ENCODE peak calls at places on chromosomes 11 and 22, in seven cellular contexts. R is small intestine; P is CD4-positive, CD25-positive, alpha-beta regulatory T cell; O is PC-3; E is CD8-positive, alpha-beta T cell; B is K562; A is naive thymus-derived CD4-positive, alpha-beta T cell. G is an unnamed sample. For H3K4me1 and H3K27me3, the result is how much of the 10 kb centered on the place peaks cover.

GRCh38 chr22:28027453-28028448 is 108.7 kb upstream of the PITPNB start:
- DNase-seq in P (no peak), B (no peak), A (no peak), O (no peak), R (no peak), E (no peak), G (no peak)

GRCh38 chr11:128518493-128519207 is 68.7 kb downstream of the ETS1 start:
- DNase-seq in R (no peak), E (no peak), B (no peak), P (no peak), O (no peak), A (peak), G (no peak)

GRCh38 chr11:18791175-18792065 is at the start of gene PTPN5:
- DNase-seq in B (no peak), O (no peak), R (no peak), P (no peak), E (no peak), A (no peak), G (no peak)

GRCh38 chr11:87019582-87020271 is 18.0 kb upstream of the TMEM135 start:
- DNase-seq in O (no peak), E (no peak), P (no peak), A (no peak), R (no peak), B (no peak), G (no peak)

GRCh38 chr11:830295-831131 is 2.2 kb upstream of the CD151 start:
- DNase-seq in P (no peak), R (peak), B (no peak), O (no peak), A (no peak), E (peak), G (no peak)

GRCh38 chr11:62664405-62665074 is 470 bp downstream of the C11orf98 start:
- DNase-seq in P (no peak), E (peak), A (no peak), O (peak), R (peak), B (peak), G (peak)

GRCh38 chr11:62443390-62444201 is 24.8 kb downstream of the SCGB1A1 start:
- DNase-seq in P (no peak), R (no peak), O (no peak), A (no peak), B (no peak), E (no peak), G (no peak)

GRCh38 chr11:4191031-4191571 is 96.5 kb downstream of the RRM1 start:
- DNase-seq in O (no peak), A (no peak), R (no peak), B (no peak), E (no peak), P (no peak), G (no peak)

GRCh38 chr11:62064221-62064620 is 59.6 kb upstream of the INCENP start:
- DNase-seq in B (no peak), E (no peak), R (no peak), P (no peak), O (no peak), A (no peak), G (no peak)

GRCh38 chr22:22941831-22942510 is 54.4 kb downstream of the IGLL5 start:
- DNase-seq in B (no peak), R (no peak), P (no peak), O (no peak), E (peak), A (no peak), G (no peak)

GRCh38 chr11:129709801-129710398 is 105.7 kb upstream of the TMEM45B start:
- DNase-seq in P (no peak), R (peak), O (no peak), A (no peak), E (no peak), B (no peak), G (no peak)

GRCh38 chr22:30681840-30682239 is 12.8 kb upstream of the OSBP2 start:
- DNase-seq in E (no peak), P (no peak), B (no peak), R (no peak), A (no peak), O (no peak), G (no peak)

GRCh38 chr11:108601150-108601549 is 7.6 kb upstream of the EXPH5 start:
- DNase-seq in O (peak), A (no peak), E (no peak), B (no peak), R (no peak), P (no peak), G (no peak)

GRCh38 chr11:35836185-35836584 is 107.7 kb upstream of the LDLRAD3 start:
- DNase-seq in R (no peak), A (no peak), E (no peak), B (no peak), P (no peak), O (no peak), G (no peak)

GRCh38 chr11:72630104-72630852 is 43.9 kb downstream of the PDE2A start:
- DNase-seq in E (no peak), A (no peak), O (no peak), P (no peak), B (no peak), R (no peak), G (no peak)

GRCh38 chr11:95149659-95150294 is 60.1 kb downstream of the ENDOD1 start:
- DNase-seq in B (no peak), A (no peak), O (peak), P (no peak), R (peak), E (no peak), G (peak)

GRCh38 chr11:18754308-18754707 is 28.3 kb upstream of the IGSF22 start:
- DNase-seq in R (no peak), O (no peak), E (no peak), P (no peak), A (no peak), B (no peak), G (no peak)

GRCh38 chr22:43824724-43825485 is 12.8 kb upstream of the EFCAB6 start:
- DNase-seq in E (no peak), R (no peak), A (no peak), O (no peak), P (no peak), B (no peak), G (no peak)

GRCh38 chr11:13238879-13239514 is 38.6 kb upstream of the BMAL1 start:
- DNase-seq in P (peak), A (peak), B (peak), O (peak), R (peak), E (peak), G (peak)

GRCh38 chr22:23862103-23862502 is 4.4 kb downstream of the SLC2A11 start:
- DNase-seq in R (peak), O (peak), B (peak), E (no peak), A (peak), P (peak), G (no peak)

GRCh38 chr11:8339592-8340022 is 75.9 kb upstream of the LMO1 start:
- DNase-seq in R (no peak), O (no peak), P (no peak), B (no peak), E (no peak), A (no peak), G (no peak)

GRCh38 chr11:13189561-13190435 is 87.8 kb upstream of the BMAL1 start:
- DNase-seq in B (no peak), A (no peak), R (no peak), P (no peak), O (no peak), E (no peak), G (no peak)

GRCh38 chr22:20438678-20439492 is 1.3 kb upstream of the SCARF2 start:
- DNase-seq in B (peak), A (no peak), O (no peak), P (no peak), E (no peak), R (no peak), G (no peak)
- H3K4me1 ChIP-seq in B (under half), A (under half), O (under half), P (under half), E (under half), R (under half), G (under half)

DNA sequence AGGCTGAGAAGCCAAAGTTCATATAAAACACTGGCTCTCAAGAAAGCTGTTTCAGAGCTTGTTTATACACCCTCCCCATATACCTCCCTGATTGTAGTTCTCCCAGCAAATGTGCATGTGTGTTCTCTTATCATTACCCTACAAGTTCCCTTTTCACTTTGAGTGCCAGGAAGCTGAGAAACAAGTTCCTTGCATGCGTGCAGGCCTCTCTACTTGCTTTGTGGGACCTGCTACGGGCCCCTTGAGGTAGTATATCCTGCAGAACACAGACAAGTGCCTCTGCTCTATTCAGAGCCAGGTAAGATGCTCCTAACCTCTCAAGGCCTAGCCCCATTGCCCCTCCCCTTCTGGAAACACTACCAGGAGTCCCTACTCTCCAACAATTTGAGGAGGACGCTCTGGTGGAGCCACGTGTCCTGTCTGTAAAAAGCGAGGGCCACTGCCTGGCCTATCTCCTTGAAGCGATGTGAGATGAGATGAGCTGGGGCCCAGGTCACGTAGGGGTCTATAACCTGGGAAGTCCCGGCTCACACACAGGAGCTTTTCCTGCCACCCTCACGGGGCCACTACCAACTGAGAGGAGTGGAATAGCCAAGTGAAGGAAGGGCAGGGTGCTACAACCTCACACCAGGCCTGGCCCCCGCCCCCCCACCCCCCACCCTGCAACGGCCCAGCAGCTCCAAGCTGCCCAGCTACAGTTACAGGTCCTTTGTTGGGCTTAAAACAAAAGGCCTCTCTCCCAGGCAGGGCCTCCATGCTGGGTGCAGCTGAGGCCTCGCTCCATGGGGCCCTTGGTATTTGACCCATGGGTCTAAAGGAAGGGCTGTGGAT is 2.6 kb upstream of the ATP5MGL start:
- DNase-seq in R (no peak), A (no peak), B (peak), P (no peak), O (no peak), E (no peak), G (no peak)
- H3K27ac ChIP-seq in R (peak), A (no peak), B (peak), P (no peak), O (no peak), E (no peak), G (no peak)

DNA sequence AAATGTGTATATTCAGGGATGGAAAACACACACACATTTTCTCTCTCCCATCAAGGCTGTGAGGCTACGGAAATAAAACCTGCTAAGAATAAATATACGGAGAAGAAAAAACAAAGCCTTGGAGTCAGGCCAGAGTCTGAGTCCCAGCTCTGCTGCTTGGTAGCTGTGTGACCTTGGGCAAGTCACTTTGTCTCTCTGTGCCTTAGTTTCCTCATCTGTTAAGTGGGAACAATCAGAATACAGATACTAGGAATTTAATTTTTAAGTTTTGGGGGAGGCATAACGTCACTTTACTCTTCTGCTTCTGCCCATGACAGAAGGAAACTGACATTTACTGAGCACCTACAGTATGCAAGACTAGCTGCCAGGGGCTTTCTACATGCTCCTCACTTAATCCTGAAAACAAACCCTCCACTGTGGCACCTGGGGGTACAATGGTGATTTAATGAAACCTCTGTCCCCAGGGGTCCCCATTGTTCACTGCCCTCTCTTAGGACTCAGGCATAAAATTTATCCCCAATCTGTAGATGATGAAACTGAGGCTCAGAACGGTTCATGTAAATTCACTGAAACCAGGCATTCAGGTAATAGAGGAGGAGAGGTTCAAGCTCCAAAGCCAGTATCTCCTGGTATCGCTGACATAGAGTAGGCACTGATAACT is 131.9 kb upstream of the SERPIND1 start:
- DNase-seq in B (no peak), O (no peak), P (no peak), R (no peak), E (no peak), A (no peak), G (no peak)
- H3K27me3 ChIP-seq in B (under half), O (under half), P (under half), R (under half), E (under half), A (under half), G (under half)

GRCh38 chr11:11979487-11980117 is 28.8 kb downstream of the DKK3 start:
- DNase-seq in O (peak), P (no peak), B (no peak), A (no peak), R (peak), E (no peak), G (no peak)
- H3K4me1 ChIP-seq in O (half or more), P (under half), B (under half), A (under half), R (under half), E (under half), G (under half)

G was measured in foreskin keratinocyte.